ENCODE peak calls at places on chromosomes 7 and 10, in five cellular contexts. U is prostate gland, Z is fibroblast of lung, J is fibroblast of mammary gland, H is coronary artery. R is an unnamed sample.

GRCh38 chr10:15763001-15763400 is 43.3 kb upstream of the ITGA8 start:
- DNase-seq in U (no peak), Z (no peak), J (no peak), H (no peak), R (no peak)

GRCh38 chr7:15684036-15684815 is 2.3 kb downstream of the MEOX2 start:
- DNase-seq in U (no peak), Z (no peak), J (peak; percentile 39), H (no peak), R (no peak)

GRCh38 chr7:15508258-15508657 is 53.6 kb downstream of the AGMO start:
- DNase-seq in U (no peak), Z (peak; percentile 20), J (peak; percentile 11), H (no peak), R (no peak)

GRCh38 chr10:112124859-112125258 is 58.7 kb downstream of the GPAM start:
- DNase-seq in U (no peak), Z (no peak), J (no peak), H (peak; percentile 33), R (no peak)

GRCh38 chr10:128268015-128268722 is 141.9 kb upstream of the MKI67 start:
- DNase-seq in U (peak; percentile 19), Z (peak; percentile 1), J (peak; percentile 5), H (no peak), R (no peak)

GRCh38 chr7:155523168-155523675 is 23.1 kb downstream of the CNPY1 start:
- DNase-seq in U (no peak), Z (no peak), J (no peak), H (no peak), R (no peak)

GRCh38 chr7:77482015-77482414 is 55.1 kb upstream of the PTPN12 start:
- DNase-seq in U (peak; percentile 85), Z (no peak), J (no peak), H (no peak), R (no peak)

GRCh38 chr7:101017099-101017777 is 2.6 kb upstream of the MUC17 start:
- DNase-seq in U (peak; percentile 27), Z (peak; percentile 79), J (peak; percentile 82), H (no peak), R (peak; percentile 7)

GRCh38 chr7:920351-921070 is 34.0 kb downstream of the ADAP1 start:
- DNase-seq in U (no peak), Z (no peak), J (no peak), H (no peak), R (no peak)

GRCh38 chr7:108149908-108150307 is 19.7 kb upstream of the LAMB4 start:
- DNase-seq in U (no peak), Z (no peak), J (no peak), H (no peak), R (no peak)

GRCh38 chr7:691361-692045 is 35.0 kb upstream of the DNAAF5 start:
- DNase-seq in U (no peak), Z (no peak), J (no peak), H (peak; percentile 53), R (no peak)

GRCh38 chr7:100722480-100723212 is 2.4 kb downstream of the EPO start:
- DNase-seq in U (no peak), Z (no peak), J (no peak), H (no peak), R (no peak)

GRCh38 chr10:1201010-1201807 is 145.0 kb downstream of the WDR37 start:
- DNase-seq in U (no peak), Z (no peak), J (no peak), H (no peak), R (no peak)

GRCh38 chr10:72223743-72224101 is 7.6 kb upstream of the ASCC1 start:
- DNase-seq in U (no peak), Z (no peak), J (peak; percentile 40), H (peak; percentile 71), R (no peak)

GRCh38 chr7:158351481-158351880 is 236.1 kb downstream of the PTPRN2 start:
- DNase-seq in U (no peak), Z (no peak), J (no peak), H (no peak), R (no peak)

GRCh38 chr7:11831727-11832495 is at the start of gene THSD7A:
- DNase-seq in U (no peak), Z (peak; percentile 66), J (peak; percentile 3), H (no peak), R (no peak)

GRCh38 chr10:25050402-25050801 is 34.0 kb downstream of the THNSL1 start:
- DNase-seq in U (no peak), Z (peak; percentile 8), J (peak; percentile 11), H (no peak), R (no peak)

GRCh38 chr10:102713483-102713813 is 749 bp downstream of the ARL3 start:
- DNase-seq in U (no peak), Z (no peak), J (no peak), H (no peak), R (no peak)

GRCh38 chr10:55979203-55979602 is 381.9 kb downstream of the ZWINT start:
- DNase-seq in U (no peak), Z (no peak), J (no peak), H (no peak), R (no peak)

GRCh38 chr10:93073539-93074136 is at the start of gene CYP26A1:
- DNase-seq in U (no peak), Z (no peak), J (no peak), H (no peak), R (no peak)

GRCh38 chr10:103497161-103497915 is 3.8 kb downstream of the NEURL1 start:
- DNase-seq in U (no peak), Z (no peak), J (no peak), H (no peak), R (no peak)

GRCh38 chr7:46356365-46356764 is 435.3 kb upstream of the IGFBP3 start:
- DNase-seq in U (no peak), Z (no peak), J (no peak), H (no peak), R (no peak)

GRCh38 chr7:46349490-46349889 is 428.4 kb upstream of the IGFBP3 start:
- DNase-seq in U (no peak), Z (no peak), J (no peak), H (no peak), R (peak; percentile 2)

GRCh38 chr7:46357290-46357689 is 436.2 kb upstream of the IGFBP3 start:
- DNase-seq in U (no peak), Z (no peak), J (no peak), H (no peak), R (no peak)

GRCh38 chr7:46355331-46355730 is 434.3 kb upstream of the IGFBP3 start:
- DNase-seq in U (no peak), Z (no peak), J (no peak), H (no peak), R (no peak)

DNA sequence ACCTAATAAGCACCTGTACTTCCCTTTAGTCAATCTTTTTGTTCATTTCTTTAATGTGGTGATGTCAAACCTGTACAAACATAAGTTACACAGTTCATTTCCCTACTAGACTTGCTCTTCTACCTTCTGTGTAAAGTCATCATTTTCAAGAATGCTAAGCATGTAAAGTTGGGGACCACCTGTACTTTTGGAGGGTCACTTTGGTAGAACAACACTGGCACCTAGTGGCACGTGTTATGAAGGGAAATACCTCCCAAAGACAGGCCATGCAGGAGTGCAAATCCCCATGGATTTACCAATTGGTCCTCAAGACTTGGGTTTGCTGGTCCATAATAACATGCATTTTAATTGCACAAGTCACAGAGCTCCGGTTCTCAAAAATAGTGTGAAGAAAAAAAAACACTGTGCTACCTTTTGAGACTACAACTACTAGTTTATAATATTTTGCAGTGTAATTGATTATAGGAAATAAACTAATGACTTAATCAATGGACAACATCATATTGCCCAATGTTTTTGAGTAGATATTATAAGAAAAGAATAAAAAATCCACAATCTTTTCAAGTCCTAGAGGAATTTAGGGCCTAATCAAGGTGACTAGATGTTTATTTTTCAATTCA is 431.4 kb upstream of the IGFBP3 start:
- DNase-seq in U (peak; percentile 21), Z (peak; percentile 61), J (peak; percentile 70), H (no peak), R (peak; percentile 38)
- TF ChIP-seq CTCF in U (peak; percentile 47), Z (peak; percentile 78), J (peak; percentile 75), H (peak; percentile 25), R (peak; percentile 75)

GRCh38 chr7:129375221-129375938 is 58.9 kb upstream of the STRIP2 start:
- DNase-seq in U (no peak), Z (no peak), J (no peak), H (no peak), R (no peak)

GRCh38 chr7:129373651-129374428 is 60.4 kb upstream of the STRIP2 start:
- DNase-seq in U (no peak), Z (no peak), J (no peak), H (no peak), R (no peak)

GRCh38 chr7:129381710-129382484 is 52.3 kb upstream of the STRIP2 start:
- DNase-seq in U (no peak), Z (no peak), J (no peak), H (no peak), R (no peak)

GRCh38 chr7:129376076-129376777 is 58.0 kb upstream of the STRIP2 start:
- DNase-seq in U (peak; percentile 21), Z (peak; percentile 13), J (peak; percentile 38), H (no peak), R (no peak)

GRCh38 chr7:129376778-129377700 is 57.2 kb upstream of the STRIP2 start:
- DNase-seq in U (no peak), Z (peak; percentile 35), J (peak; percentile 55), H (no peak), R (no peak)
- TF ChIP-seq CTCF in U (no peak), Z (no peak), J (no peak), H (no peak), R (no peak)

GRCh38 chr10:49613160-49613881 is 516 bp upstream of the CHAT start:
- DNase-seq in U (no peak), Z (no peak), J (no peak), H (peak; percentile 52), R (no peak)
- TF ChIP-seq CTCF in U (no peak), Z (no peak), J (no peak), H (no peak), R (no peak)

GRCh38 chr10:116014326-116014725 is 258.7 kb downstream of the GFRA1 start:
- DNase-seq in U (no peak), Z (no peak), J (no peak), H (no peak), R (no peak)

GRCh38 chr10:116015922-116016321 is 257.1 kb downstream of the GFRA1 start:
- DNase-seq in U (no peak), Z (no peak), J (no peak), H (no peak), R (no peak)

GRCh38 chr10:116007256-116007891 is 265.6 kb downstream of the GFRA1 start:
- DNase-seq in U (no peak), Z (no peak), J (no peak), H (no peak), R (no peak)

GRCh38 chr10:116014859-116015258 is 258.1 kb downstream of the GFRA1 start:
- DNase-seq in U (no peak), Z (peak; percentile 52), J (no peak), H (no peak), R (peak; percentile 70)

DNA sequence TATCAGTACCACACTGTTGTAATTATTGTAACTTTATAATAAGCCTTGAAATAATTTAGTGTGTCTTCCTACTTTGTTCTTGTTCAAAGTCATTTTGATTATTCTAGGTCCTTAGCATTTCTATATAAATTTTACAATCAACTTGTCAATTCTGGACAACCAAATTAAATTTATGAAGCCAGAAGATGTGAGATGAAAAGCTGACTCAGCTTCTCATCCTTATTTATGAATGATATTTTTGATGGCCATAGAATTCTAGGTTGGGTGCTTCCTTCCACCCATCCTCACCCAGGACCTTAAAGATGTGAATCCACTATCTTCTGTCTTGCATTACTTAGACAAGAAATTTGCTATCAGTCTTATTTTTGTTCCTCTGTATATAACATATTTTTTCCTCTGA is 261.1 kb downstream of the GFRA1 start:
- DNase-seq in U (no peak), Z (no peak), J (no peak), H (no peak), R (no peak)
- TF ChIP-seq CTCF in U (no peak), Z (no peak), J (no peak), H (no peak), R (no peak)

R was measured in retinal pigment epithelial cell.